ENCODE peak calls at places on chromosomes 5 and 9, in four cellular contexts. Y is cardiac muscle cell, I is pancreas, B is psoas muscle. D is an unnamed sample.

GRCh38 chr5:60827201-60827600 is 16.9 kb downstream of the ELOVL7 start:
- DNase-seq in Y (no peak), I (no peak), B (no peak), D (no peak)

GRCh38 chr9:18115131-18115530 is 358.8 kb upstream of the ADAMTSL1 start:
- DNase-seq in Y (no peak), I (no peak), B (no peak), D (no peak)

GRCh38 chr5:161051920-161052500 is 200.0 kb upstream of the ATP10B start:
- DNase-seq in Y (no peak), I (no peak), B (no peak), D (no peak)

GRCh38 chr5:1527533-1528205 is 3.9 kb upstream of the LPCAT1 start:
- DNase-seq in Y (no peak), I (peak), B (peak), D (peak)

GRCh38 chr5:142255831-142256230 is 69.0 kb downstream of the SPRY4 start:
- DNase-seq in Y (no peak), I (no peak), B (no peak), D (no peak)

GRCh38 chr5:146513462-146513861 is 2.5 kb downstream of the GPR151 start:
- DNase-seq in Y (no peak), I (no peak), B (no peak), D (no peak)

GRCh38 chr5:38725419-38725865 is 120.4 kb upstream of the OSMR start:
- DNase-seq in Y (no peak), I (no peak), B (no peak), D (no peak)

GRCh38 chr5:106292654-106293053 is 1378.1 kb downstream of the EFNA5 start:
- DNase-seq in Y (no peak), I (no peak), B (no peak), D (no peak)

GRCh38 chr5:40570408-40571129 is 109.1 kb upstream of the PTGER4 start:
- DNase-seq in Y (no peak), I (no peak), B (no peak), D (no peak)

GRCh38 chr5:112346411-112347044 is 72.5 kb downstream of the EPB41L4A start:
- DNase-seq in Y (no peak), I (no peak), B (no peak), D (no peak)

GRCh38 chr9:92721548-92721947 is 43.1 kb downstream of the BICD2 start:
- DNase-seq in Y (no peak), I (no peak), B (no peak), D (no peak)

GRCh38 chr5:172939045-172939444 is 20.2 kb upstream of the RPL26L1 start:
- DNase-seq in Y (peak), I (no peak), B (no peak), D (no peak)

GRCh38 chr5:180785794-180786221 is 16.8 kb downstream of the MGAT1 start:
- DNase-seq in Y (peak), I (no peak), B (no peak), D (no peak)

GRCh38 chr9:23824241-23825142 is 1.5 kb downstream of the ELAVL2 start:
- DNase-seq in Y (peak), I (no peak), B (peak), D (no peak)

GRCh38 chr5:67255881-67256280 is 59.3 kb upstream of the CD180 start:
- DNase-seq in Y (no peak), I (no peak), B (no peak), D (no peak)

GRCh38 chr5:38794986-38795385 is 50.8 kb upstream of the OSMR start:
- DNase-seq in Y (no peak), I (no peak), B (no peak), D (no peak)

GRCh38 chr9:29214162-29214520 is 1640.9 kb upstream of the C9orf72 start:
- DNase-seq in Y (peak), I (peak), B (peak), D (no peak)

GRCh38 chr9:121038452-121039203 is 11.4 kb downstream of the C5 start:
- DNase-seq in Y (no peak), I (no peak), B (no peak), D (no peak)

GRCh38 chr5:31064215-31064614 is 129.3 kb upstream of the CDH6 start:
- DNase-seq in Y (no peak), I (no peak), B (no peak), D (no peak)

GRCh38 chr5:175847503-175847902 is 23.9 kb upstream of the CPLX2 start:
- DNase-seq in Y (peak), I (no peak), B (peak), D (no peak)

GRCh38 chr5:143041461-143041860 is 271.3 kb downstream of the ARHGAP26 start:
- DNase-seq in Y (no peak), I (no peak), B (no peak), D (no peak)

GRCh38 chr9:14271078-14271673 is 42.8 kb downstream of the NFIB start:
- DNase-seq in Y (peak), I (peak), B (peak), D (no peak)

GRCh38 chr5:106386287-106386686 is 1284.5 kb downstream of the EFNA5 start:
- DNase-seq in Y (no peak), I (no peak), B (no peak), D (no peak)

GRCh38 chr9:112020680-112021596 is 124.3 kb downstream of the UGCG start:
- DNase-seq in Y (no peak), I (no peak), B (no peak), D (no peak)

GRCh38 chr5:175692235-175692995 is 34.5 kb downstream of the HRH2 start:
- DNase-seq in Y (no peak), I (no peak), B (peak), D (peak)

GRCh38 chr5:128498844-128499455 is 39.1 kb downstream of the FBN2 start:
- DNase-seq in Y (peak), I (no peak), B (no peak), D (no peak)

GRCh38 chr9:111720170-111720569 is 58.8 kb downstream of the GNG10 start:
- DNase-seq in Y (no peak), I (no peak), B (no peak), D (no peak)

GRCh38 chr9:85740821-85741111 is 988 bp downstream of the AGTPBP1 start:
- DNase-seq in Y (no peak), I (no peak), B (no peak), D (no peak)

GRCh38 chr9:114612272-114612923 is 1.3 kb downstream of the TMEM268 start:
- DNase-seq in Y (no peak), I (no peak), B (peak), D (no peak)

DNA sequence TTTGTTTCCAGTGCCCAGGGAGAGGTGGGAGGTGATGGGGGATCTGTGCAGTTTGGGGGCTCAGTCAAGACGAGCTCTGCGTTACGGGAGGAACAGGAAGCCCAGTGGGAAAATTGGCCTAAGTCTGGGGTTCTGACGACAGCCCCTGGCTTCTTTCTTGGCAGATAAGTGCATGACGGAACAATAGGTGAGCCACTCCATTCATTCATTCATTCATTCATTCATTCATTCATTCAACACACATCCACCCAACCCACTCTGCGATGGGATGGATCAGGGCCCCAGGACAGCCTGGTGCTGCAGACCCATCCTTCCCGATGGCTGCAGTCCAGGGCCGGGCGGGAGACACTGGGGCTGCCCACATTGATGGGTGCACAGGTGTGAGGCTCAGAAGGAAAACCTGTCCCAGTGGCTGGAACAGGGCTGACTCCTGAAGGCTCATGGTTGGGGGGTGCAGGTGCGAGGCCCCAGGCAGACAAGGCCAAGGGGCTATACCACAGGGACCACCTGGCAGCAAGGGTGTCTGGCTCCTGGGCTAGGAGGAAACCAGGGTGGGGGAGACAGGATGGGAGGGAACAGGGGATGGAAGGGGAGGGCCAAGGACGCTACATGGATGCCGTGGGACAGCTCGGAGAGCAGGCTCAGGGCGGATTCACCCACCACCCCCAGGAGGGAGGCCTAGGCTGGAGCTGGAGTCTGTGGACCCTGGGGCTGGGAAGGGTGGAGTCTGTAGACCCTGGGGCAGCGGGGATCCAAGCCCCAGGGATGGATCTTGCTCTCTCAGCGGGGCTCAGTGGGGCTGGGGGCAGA is 1.9 kb upstream of the LCNL1 start:
- DNase-seq in Y (no peak), I (no peak), B (no peak), D (no peak)
- H3K27ac ChIP-seq in Y (no peak), I (no peak), B (peak), D (no peak)

GRCh38 chr9:133991211-133991921 is 758 bp downstream of the VAV2 start:
- DNase-seq in Y (no peak), I (peak), B (peak), D (no peak)
- TF ChIP-seq CTCF in Y (no peak), I (no peak), B (no peak), D (no peak)

GRCh38 chr5:75044406-75044805 is 8.0 kb downstream of the GCNT4 start:
- DNase-seq in Y (no peak), I (no peak), B (no peak), D (no peak)

GRCh38 chr5:75045071-75045470 is 7.3 kb downstream of the GCNT4 start:
- DNase-seq in Y (no peak), I (no peak), B (no peak), D (no peak)

GRCh38 chr5:75046366-75047142 is 5.8 kb downstream of the GCNT4 start:
- DNase-seq in Y (peak), I (no peak), B (no peak), D (no peak)

GRCh38 chr5:75042511-75042910 is 9.8 kb downstream of the GCNT4 start:
- DNase-seq in Y (no peak), I (no peak), B (no peak), D (no peak)

GRCh38 chr5:75043736-75044264 is 8.6 kb downstream of the GCNT4 start:
- DNase-seq in Y (no peak), I (no peak), B (no peak), D (no peak)
- H3K27ac ChIP-seq in Y (no peak), I (no peak), B (no peak), D (no peak)

GRCh38 chr5:91366571-91366970 is 16.5 kb downstream of the ARRDC3 start:
- DNase-seq in Y (no peak), I (no peak), B (no peak), D (no peak)

GRCh38 chr5:91367908-91368648 is 15.0 kb downstream of the ARRDC3 start:
- DNase-seq in Y (no peak), I (no peak), B (no peak), D (no peak)

GRCh38 chr5:91367374-91367773 is 15.7 kb downstream of the ARRDC3 start:
- DNase-seq in Y (no peak), I (no peak), B (no peak), D (no peak)

GRCh38 chr5:91362935-91363334 is 20.2 kb downstream of the ARRDC3 start:
- DNase-seq in Y (no peak), I (no peak), B (no peak), D (no peak)

DNA sequence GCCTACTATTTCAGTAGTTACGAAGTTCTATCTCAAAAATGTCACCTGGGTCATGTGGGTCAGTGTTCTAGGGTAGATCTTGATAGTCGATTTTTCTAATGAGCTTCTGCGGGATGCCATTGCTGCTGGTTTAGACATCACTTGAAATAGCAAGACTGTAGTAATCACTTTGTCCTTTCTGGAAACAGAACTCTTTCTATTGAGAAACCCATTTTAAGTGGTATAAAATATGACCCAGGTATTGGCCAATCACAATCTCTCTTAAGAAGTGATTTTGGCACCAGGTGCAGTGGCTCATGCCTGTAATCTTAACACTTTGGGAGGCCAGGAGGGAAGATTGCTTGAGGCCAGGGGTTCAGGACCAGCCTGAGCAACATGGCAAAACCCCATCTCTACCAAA is 17.6 kb downstream of the ARRDC3 start:
- DNase-seq in Y (no peak), I (no peak), B (no peak), D (no peak)
- TF ChIP-seq CTCF in Y (no peak), I (no peak), B (no peak), D (no peak)

DNA sequence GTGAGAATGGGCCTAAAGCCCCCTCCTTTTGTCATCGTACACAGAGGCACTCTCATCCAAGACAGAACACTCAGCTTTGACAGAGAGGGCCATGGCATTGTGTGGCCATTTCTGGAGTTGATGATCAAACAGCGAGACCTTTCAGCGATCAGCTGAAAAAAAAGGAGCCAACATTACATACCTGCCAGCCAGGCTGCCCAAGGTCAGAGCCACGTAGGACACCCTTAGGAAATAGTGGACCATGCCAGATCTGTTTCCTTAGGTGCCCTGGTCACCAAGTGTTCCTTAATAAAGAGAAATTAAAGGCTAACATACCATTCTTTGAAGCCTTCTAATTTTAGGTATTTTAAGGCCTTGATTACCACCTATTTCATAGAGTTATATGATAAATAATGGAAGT is 105.5 kb upstream of the PRLR start:
- DNase-seq in Y (peak), I (peak), B (no peak), D (no peak)
- H3K27ac ChIP-seq in Y (no peak), I (no peak), B (no peak), D (no peak)

DNA sequence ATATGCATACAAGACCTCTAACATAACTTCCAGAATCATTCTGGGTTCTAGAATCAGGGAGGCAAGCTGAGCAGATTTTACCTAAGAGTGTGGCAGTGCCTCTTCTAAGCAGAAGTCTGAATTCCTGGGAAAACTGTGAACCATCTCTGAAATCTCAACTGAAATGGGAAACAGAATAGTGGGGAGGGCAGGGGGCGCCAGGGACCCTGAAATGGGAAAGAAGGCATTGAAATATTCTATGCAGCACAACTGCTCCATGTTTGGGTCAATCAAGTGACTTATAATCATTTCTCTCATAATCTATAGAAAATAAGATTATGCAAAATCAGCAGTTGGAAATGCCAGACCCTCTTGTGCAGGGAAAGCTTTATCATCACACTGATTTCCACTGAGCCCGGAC is 156.1 kb downstream of the EBF1 start:
- DNase-seq in Y (no peak), I (no peak), B (no peak), D (no peak)
- TF ChIP-seq CTCF in Y (no peak), I (no peak), B (no peak), D (no peak)

GRCh38 chr9:107737987-107738743 is 248.6 kb upstream of the KLF4 start:
- DNase-seq in Y (no peak), I (no peak), B (peak), D (peak)
- H3K27ac ChIP-seq in Y (no peak), I (no peak), B (peak), D (peak)

GRCh38 chr9:110583237-110583636 is 3.7 kb upstream of the SVEP1 start:
- DNase-seq in Y (no peak), I (no peak), B (no peak), D (no peak)
- TF ChIP-seq CTCF in Y (peak), I (no peak), B (no peak), D (peak)

DNA sequence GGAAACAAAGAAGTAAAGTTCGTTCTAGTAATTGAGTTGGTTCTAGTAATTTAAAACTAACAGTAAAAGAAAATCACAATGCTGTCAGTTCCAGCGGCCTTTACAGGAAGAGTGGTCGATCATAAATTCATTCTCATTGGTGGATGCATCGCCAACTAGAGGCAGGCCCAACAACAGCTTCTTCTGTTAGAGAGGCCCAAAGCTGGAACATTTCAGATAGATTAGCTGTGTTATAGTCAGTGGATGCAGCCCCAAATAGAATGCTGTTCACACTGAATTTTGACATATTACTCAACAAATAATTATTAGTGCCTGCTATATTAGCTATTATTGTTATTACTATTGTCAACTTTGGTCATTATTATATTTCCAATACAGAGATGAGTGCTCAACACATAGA is 80.8 kb downstream of the ARRDC3 start:
- DNase-seq in Y (no peak), I (no peak), B (no peak), D (no peak)
- H3K27ac ChIP-seq in Y (no peak), I (no peak), B (peak), D (no peak)

D was measured in RWPE2.